ENCODE peak calls at places on chromosomes 7 and 10, in ten cellular contexts. One of them, this sample, is unnamed.

GRCh38 chr10:87842220-87842641 is 21.1 kb downstream of the KLLN start:
- DNase-seq in NCI-H510A treated with DMSO at 0.1 percent for 48 hours: no peak
- DNase-seq in stimulated activated CD8-positive, alpha-beta memory T cell treated with anti-CD3 and anti-CD28 coated beads, Interleukin-2, amount 100 ng/mL, for 1 hour: no peak
- DNase-seq in epithelial cell of esophagus: peak; percentile 97
- DNase-seq in neural progenitor cell: no peak
- DNase-seq in fibroblast of the aortic adventitia: no peak
- DNase-seq in stimulated activated CD4-positive, alpha-beta T cell treated with anti-CD3 and anti-CD28 coated beads, Interleukin-1b, Interleukin-23, amount 100 ng/mL, for 24 hours: no peak
- DNase-seq in T1000: no peak
- DNase-seq in transverse colon: peak; percentile 72
- DNase-seq in NCI-H748 treated with DMSO at 0.1 percent for 48 hours: no peak
- DNase-seq in this sample: no peak

GRCh38 chr7:79612903-79613302 is 159.4 kb upstream of the MAGI2 start:
- DNase-seq in NCI-H510A treated with DMSO at 0.1 percent for 48 hours: no peak
- DNase-seq in stimulated activated CD8-positive, alpha-beta memory T cell treated with anti-CD3 and anti-CD28 coated beads, Interleukin-2, amount 100 ng/mL, for 1 hour: no peak
- DNase-seq in epithelial cell of esophagus: peak; percentile 10
- DNase-seq in neural progenitor cell: no peak
- DNase-seq in fibroblast of the aortic adventitia: no peak
- DNase-seq in stimulated activated CD4-positive, alpha-beta T cell treated with anti-CD3 and anti-CD28 coated beads, Interleukin-1b, Interleukin-23, amount 100 ng/mL, for 24 hours: no peak
- DNase-seq in T1000: no peak
- DNase-seq in transverse colon: no peak
- DNase-seq in NCI-H748 treated with DMSO at 0.1 percent for 48 hours: no peak
- DNase-seq in this sample: no peak

GRCh38 chr10:95745487-95745886 is 10.5 kb upstream of the ENTPD1 start:
- DNase-seq in NCI-H510A treated with DMSO at 0.1 percent for 48 hours: no peak
- DNase-seq in stimulated activated CD8-positive, alpha-beta memory T cell treated with anti-CD3 and anti-CD28 coated beads, Interleukin-2, amount 100 ng/mL, for 1 hour: no peak
- DNase-seq in epithelial cell of esophagus: no peak
- DNase-seq in neural progenitor cell: no peak
- DNase-seq in fibroblast of the aortic adventitia: no peak
- DNase-seq in stimulated activated CD4-positive, alpha-beta T cell treated with anti-CD3 and anti-CD28 coated beads, Interleukin-1b, Interleukin-23, amount 100 ng/mL, for 24 hours: no peak
- DNase-seq in T1000: no peak
- DNase-seq in transverse colon: no peak
- DNase-seq in NCI-H748 treated with DMSO at 0.1 percent for 48 hours: no peak
- DNase-seq in this sample: no peak

GRCh38 chr7:55181774-55182173 is 163.0 kb downstream of the EGFR start:
- DNase-seq in NCI-H510A treated with DMSO at 0.1 percent for 48 hours: peak; percentile 36
- DNase-seq in stimulated activated CD8-positive, alpha-beta memory T cell treated with anti-CD3 and anti-CD28 coated beads, Interleukin-2, amount 100 ng/mL, for 1 hour: no peak
- DNase-seq in epithelial cell of esophagus: no peak
- DNase-seq in neural progenitor cell: no peak
- DNase-seq in fibroblast of the aortic adventitia: no peak
- DNase-seq in stimulated activated CD4-positive, alpha-beta T cell treated with anti-CD3 and anti-CD28 coated beads, Interleukin-1b, Interleukin-23, amount 100 ng/mL, for 24 hours: no peak
- DNase-seq in T1000: no peak
- DNase-seq in transverse colon: no peak
- DNase-seq in NCI-H748 treated with DMSO at 0.1 percent for 48 hours: no peak
- DNase-seq in this sample: no peak

GRCh38 chr10:117137031-117137910 is 799 bp downstream of the VAX1 start:
- DNase-seq in NCI-H510A treated with DMSO at 0.1 percent for 48 hours: no peak
- DNase-seq in stimulated activated CD8-positive, alpha-beta memory T cell treated with anti-CD3 and anti-CD28 coated beads, Interleukin-2, amount 100 ng/mL, for 1 hour: no peak
- DNase-seq in epithelial cell of esophagus: peak; percentile 33
- DNase-seq in neural progenitor cell: peak; percentile 83
- DNase-seq in fibroblast of the aortic adventitia: no peak
- DNase-seq in stimulated activated CD4-positive, alpha-beta T cell treated with anti-CD3 and anti-CD28 coated beads, Interleukin-1b, Interleukin-23, amount 100 ng/mL, for 24 hours: no peak
- DNase-seq in T1000: no peak
- DNase-seq in transverse colon: no peak
- DNase-seq in NCI-H748 treated with DMSO at 0.1 percent for 48 hours: no peak
- DNase-seq in this sample: no peak

GRCh38 chr7:140417456-140418155 is 13.7 kb downstream of the RAB19 start:
- DNase-seq in NCI-H510A treated with DMSO at 0.1 percent for 48 hours: no peak
- DNase-seq in stimulated activated CD8-positive, alpha-beta memory T cell treated with anti-CD3 and anti-CD28 coated beads, Interleukin-2, amount 100 ng/mL, for 1 hour: no peak
- DNase-seq in epithelial cell of esophagus: no peak
- DNase-seq in neural progenitor cell: no peak
- DNase-seq in fibroblast of the aortic adventitia: no peak
- DNase-seq in stimulated activated CD4-positive, alpha-beta T cell treated with anti-CD3 and anti-CD28 coated beads, Interleukin-1b, Interleukin-23, amount 100 ng/mL, for 24 hours: no peak
- DNase-seq in T1000: no peak
- DNase-seq in transverse colon: no peak
- DNase-seq in NCI-H748 treated with DMSO at 0.1 percent for 48 hours: peak; percentile 93
- DNase-seq in this sample: peak; percentile 49

GRCh38 chr7:110010379-110010778 is 1080.5 kb upstream of the LRRN3 start:
- DNase-seq in NCI-H510A treated with DMSO at 0.1 percent for 48 hours: peak; percentile 7
- DNase-seq in stimulated activated CD8-positive, alpha-beta memory T cell treated with anti-CD3 and anti-CD28 coated beads, Interleukin-2, amount 100 ng/mL, for 1 hour: no peak
- DNase-seq in epithelial cell of esophagus: peak; percentile 18
- DNase-seq in neural progenitor cell: no peak
- DNase-seq in fibroblast of the aortic adventitia: no peak
- DNase-seq in stimulated activated CD4-positive, alpha-beta T cell treated with anti-CD3 and anti-CD28 coated beads, Interleukin-1b, Interleukin-23, amount 100 ng/mL, for 24 hours: no peak
- DNase-seq in T1000: no peak
- DNase-seq in transverse colon: no peak
- DNase-seq in NCI-H748 treated with DMSO at 0.1 percent for 48 hours: peak; percentile 11
- DNase-seq in this sample: no peak

GRCh38 chr10:84328303-84329093 is at the start of gene CCSER2:
- DNase-seq in NCI-H510A treated with DMSO at 0.1 percent for 48 hours: peak; percentile 92
- DNase-seq in stimulated activated CD8-positive, alpha-beta memory T cell treated with anti-CD3 and anti-CD28 coated beads, Interleukin-2, amount 100 ng/mL, for 1 hour: peak; percentile 86
- DNase-seq in epithelial cell of esophagus: peak; percentile 95
- DNase-seq in neural progenitor cell: peak; percentile 98
- DNase-seq in fibroblast of the aortic adventitia: peak; percentile 91
- DNase-seq in stimulated activated CD4-positive, alpha-beta T cell treated with anti-CD3 and anti-CD28 coated beads, Interleukin-1b, Interleukin-23, amount 100 ng/mL, for 24 hours: peak; percentile 79
- DNase-seq in T1000: peak; percentile 97
- DNase-seq in transverse colon: peak; percentile 99
- DNase-seq in NCI-H748 treated with DMSO at 0.1 percent for 48 hours: peak; percentile 70
- DNase-seq in this sample: peak; percentile 78

GRCh38 chr10:29482591-29483421 is 152.0 kb downstream of the SVIL start:
- DNase-seq in NCI-H510A treated with DMSO at 0.1 percent for 48 hours: peak; percentile 22
- DNase-seq in stimulated activated CD8-positive, alpha-beta memory T cell treated with anti-CD3 and anti-CD28 coated beads, Interleukin-2, amount 100 ng/mL, for 1 hour: no peak
- DNase-seq in epithelial cell of esophagus: no peak
- DNase-seq in neural progenitor cell: peak; percentile 37
- DNase-seq in fibroblast of the aortic adventitia: peak; percentile 55
- DNase-seq in stimulated activated CD4-positive, alpha-beta T cell treated with anti-CD3 and anti-CD28 coated beads, Interleukin-1b, Interleukin-23, amount 100 ng/mL, for 24 hours: no peak
- DNase-seq in T1000: peak; percentile 16
- DNase-seq in transverse colon: no peak
- DNase-seq in NCI-H748 treated with DMSO at 0.1 percent for 48 hours: no peak
- DNase-seq in this sample: no peak

GRCh38 chr7:103887050-103887449 is 102.4 kb downstream of the RELN start:
- DNase-seq in NCI-H510A treated with DMSO at 0.1 percent for 48 hours: no peak
- DNase-seq in stimulated activated CD8-positive, alpha-beta memory T cell treated with anti-CD3 and anti-CD28 coated beads, Interleukin-2, amount 100 ng/mL, for 1 hour: no peak
- DNase-seq in epithelial cell of esophagus: no peak
- DNase-seq in neural progenitor cell: no peak
- DNase-seq in fibroblast of the aortic adventitia: no peak
- DNase-seq in stimulated activated CD4-positive, alpha-beta T cell treated with anti-CD3 and anti-CD28 coated beads, Interleukin-1b, Interleukin-23, amount 100 ng/mL, for 24 hours: no peak
- DNase-seq in T1000: no peak
- DNase-seq in transverse colon: no peak
- DNase-seq in NCI-H748 treated with DMSO at 0.1 percent for 48 hours: no peak
- DNase-seq in this sample: no peak

GRCh38 chr7:44887293-44887692 is 2.0 kb upstream of the PURB start:
- DNase-seq in NCI-H510A treated with DMSO at 0.1 percent for 48 hours: no peak
- DNase-seq in stimulated activated CD8-positive, alpha-beta memory T cell treated with anti-CD3 and anti-CD28 coated beads, Interleukin-2, amount 100 ng/mL, for 1 hour: no peak
- DNase-seq in epithelial cell of esophagus: no peak
- DNase-seq in neural progenitor cell: no peak
- DNase-seq in fibroblast of the aortic adventitia: no peak
- DNase-seq in stimulated activated CD4-positive, alpha-beta T cell treated with anti-CD3 and anti-CD28 coated beads, Interleukin-1b, Interleukin-23, amount 100 ng/mL, for 24 hours: no peak
- DNase-seq in T1000: no peak
- DNase-seq in transverse colon: no peak
- DNase-seq in NCI-H748 treated with DMSO at 0.1 percent for 48 hours: no peak
- DNase-seq in this sample: no peak

GRCh38 chr10:89773081-89773480 is 71.7 kb downstream of the KIF20B start:
- DNase-seq in NCI-H510A treated with DMSO at 0.1 percent for 48 hours: no peak
- DNase-seq in stimulated activated CD8-positive, alpha-beta memory T cell treated with anti-CD3 and anti-CD28 coated beads, Interleukin-2, amount 100 ng/mL, for 1 hour: no peak
- DNase-seq in epithelial cell of esophagus: peak; percentile 52
- DNase-seq in neural progenitor cell: no peak
- DNase-seq in fibroblast of the aortic adventitia: no peak
- DNase-seq in stimulated activated CD4-positive, alpha-beta T cell treated with anti-CD3 and anti-CD28 coated beads, Interleukin-1b, Interleukin-23, amount 100 ng/mL, for 24 hours: no peak
- DNase-seq in T1000: no peak
- DNase-seq in transverse colon: no peak
- DNase-seq in NCI-H748 treated with DMSO at 0.1 percent for 48 hours: no peak
- DNase-seq in this sample: no peak